ENCODE peak calls at places on chromosome 6, in five cellular contexts. Q is HCT116, R is right lobe of liver, K is ovary, Z is NB4. T is an unnamed sample.

GRCh38 chr6:125952764-125953501 is 3.6 kb upstream of the HINT3 start:
- DNase-seq in Q (no peak), R (no peak), K (no peak), Z (peak; percentile 54), T (no peak)

GRCh38 chr6:110357298-110357695 is 852 bp downstream of the METTL24 start:
- DNase-seq in Q (no peak), R (no peak), K (peak; percentile 43), Z (no peak), T (no peak)

GRCh38 chr6:151087861-151088598 is 151.7 kb upstream of the AKAP12 start:
- DNase-seq in Q (no peak), R (no peak), K (peak; percentile 63), Z (peak; percentile 11), T (peak; percentile 82)

GRCh38 chr6:47932575-47932974 is 150.7 kb downstream of the OPN5 start:
- DNase-seq in Q (no peak), R (no peak), K (no peak), Z (no peak), T (no peak)

GRCh38 chr6:119612176-119612870 is 262.8 kb upstream of the MAN1A1 start:
- DNase-seq in Q (no peak), R (no peak), K (no peak), Z (no peak), T (no peak)

GRCh38 chr6:49849121-49849907 is 17.0 kb downstream of the CRISP1 start:
- DNase-seq in Q (peak; percentile 56), R (no peak), K (no peak), Z (peak; percentile 62), T (no peak)

GRCh38 chr6:50145125-50145524 is 95.4 kb upstream of the DEFB112 start:
- DNase-seq in Q (no peak), R (no peak), K (no peak), Z (peak; percentile 6), T (no peak)

GRCh38 chr6:165844801-165845364 is 181.8 kb upstream of the PDE10A start:
- DNase-seq in Q (no peak), R (no peak), K (no peak), Z (no peak), T (no peak)

GRCh38 chr6:652865-653264 is 4.0 kb downstream of the HUS1B start:
- DNase-seq in Q (no peak), R (no peak), K (no peak), Z (no peak), T (no peak)

GRCh38 chr6:64930664-64931063 is 776.4 kb downstream of the EYS start:
- DNase-seq in Q (no peak), R (no peak), K (no peak), Z (no peak), T (no peak)

GRCh38 chr6:152583888-152584287 is 53.3 kb downstream of the SYNE1 start:
- DNase-seq in Q (no peak), R (no peak), K (no peak), Z (no peak), T (no peak)

GRCh38 chr6:88368071-88368787 is 202.1 kb upstream of the CNR1 start:
- DNase-seq in Q (no peak), R (no peak), K (no peak), Z (no peak), T (no peak)

GRCh38 chr6:142925575-142926110 is 19.3 kb downstream of the HIVEP2 start:
- DNase-seq in Q (no peak), R (no peak), K (no peak), Z (no peak), T (no peak)

GRCh38 chr6:159805418-159806020 is 5.4 kb downstream of the PNLDC1 start:
- DNase-seq in Q (no peak), R (no peak), K (no peak), Z (peak; percentile 54), T (no peak)

GRCh38 chr6:166615059-166615770 is 11.8 kb downstream of the RPS6KA2 start:
- DNase-seq in Q (no peak), R (no peak), K (peak; percentile 69), Z (no peak), T (peak; percentile 80)

GRCh38 chr6:156875062-156875461 is 97.9 kb downstream of the ARID1B start:
- DNase-seq in Q (no peak), R (no peak), K (no peak), Z (no peak), T (no peak)

GRCh38 chr6:100808638-100809275 is 72.4 kb downstream of the ASCC3 start:
- DNase-seq in Q (no peak), R (no peak), K (no peak), Z (no peak), T (no peak)

GRCh38 chr6:3039384-3039783 is 28.9 kb upstream of the RIPK1 start:
- DNase-seq in Q (no peak), R (no peak), K (no peak), Z (no peak), T (no peak)

GRCh38 chr6:36604090-36605060 is 10.2 kb downstream of the SRSF3 start:
- DNase-seq in Q (no peak), R (peak; percentile 12), K (no peak), Z (no peak), T (no peak)

GRCh38 chr6:149210376-149210775 is 107.1 kb upstream of the TAB2 start:
- DNase-seq in Q (no peak), R (no peak), K (no peak), Z (peak; percentile 66), T (no peak)

GRCh38 chr6:100504786-100505737 is 40.3 kb upstream of the SIM1 start:
- DNase-seq in Q (peak; percentile 31), R (no peak), K (no peak), Z (no peak), T (no peak)

GRCh38 chr6:11771473-11772048 is 7.0 kb downstream of the ADTRP start:
- DNase-seq in Q (no peak), R (no peak), K (no peak), Z (peak; percentile 76), T (no peak)

GRCh38 chr6:36769676-36770499 is 69.4 kb downstream of the CPNE5 start:
- DNase-seq in Q (no peak), R (no peak), K (no peak), Z (peak; percentile 42), T (no peak)

GRCh38 chr6:35302604-35303218 is 5.1 kb downstream of the DEF6 start:
- DNase-seq in Q (peak; percentile 31), R (no peak), K (no peak), Z (peak; percentile 93), T (peak; percentile 53)
- TF ChIP-seq POLR2A in Q (no peak), R (peak; percentile 22), K (no peak), Z (no peak), T (no peak)

GRCh38 chr6:117706504-117706903 is 31.2 kb downstream of the NUS1 start:
- DNase-seq in Q (no peak), R (no peak), K (no peak), Z (no peak), T (no peak)
- TF ChIP-seq POLR2A in Q (no peak), R (no peak), K (no peak), Z (no peak), T (no peak)

DNA sequence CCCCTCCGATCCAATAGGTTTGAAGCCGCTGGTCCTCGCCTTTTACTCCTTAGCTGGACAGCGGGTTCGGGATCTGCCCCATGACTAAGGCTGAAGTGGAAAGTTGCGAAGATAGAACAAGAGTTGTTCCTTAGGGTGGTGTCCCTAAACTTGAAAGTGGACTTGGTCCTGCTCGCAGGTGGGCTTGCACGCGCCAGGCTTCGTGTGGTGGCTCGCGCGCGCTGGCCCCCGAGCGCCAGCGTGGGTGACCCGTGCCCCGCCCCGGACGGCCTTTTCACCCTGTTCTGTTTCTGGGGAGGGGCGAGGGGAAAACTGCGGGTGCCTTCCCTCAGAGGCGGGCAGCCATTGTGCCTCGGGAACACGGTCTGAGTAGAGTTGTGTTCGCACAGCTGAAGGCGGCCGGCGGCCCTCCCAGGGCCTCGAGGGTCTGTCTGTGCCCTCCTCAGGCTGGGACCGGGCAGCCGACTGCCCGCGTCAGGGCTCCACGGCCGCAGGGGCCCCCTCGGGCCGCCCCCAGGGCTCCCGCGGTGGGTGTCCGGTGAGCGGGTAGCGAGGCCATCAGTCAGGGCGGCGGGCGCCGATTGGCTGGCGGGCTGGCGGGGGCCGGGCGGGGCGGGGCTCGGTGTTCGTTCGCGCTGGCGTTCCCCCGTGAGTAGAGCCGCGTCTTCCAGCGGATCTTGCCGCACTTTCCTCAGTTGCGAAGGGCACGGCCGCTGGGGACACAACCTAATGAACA is 33.0 kb downstream of the RREB1 start:
- DNase-seq in Q (peak; percentile 36), R (peak; percentile 95), K (peak; percentile 85), Z (peak; percentile 93), T (peak; percentile 98)
- TF ChIP-seq POLR2A in Q (no peak), R (peak; percentile 87), K (peak; percentile 67), Z (peak; percentile 64), T (no peak)

DNA sequence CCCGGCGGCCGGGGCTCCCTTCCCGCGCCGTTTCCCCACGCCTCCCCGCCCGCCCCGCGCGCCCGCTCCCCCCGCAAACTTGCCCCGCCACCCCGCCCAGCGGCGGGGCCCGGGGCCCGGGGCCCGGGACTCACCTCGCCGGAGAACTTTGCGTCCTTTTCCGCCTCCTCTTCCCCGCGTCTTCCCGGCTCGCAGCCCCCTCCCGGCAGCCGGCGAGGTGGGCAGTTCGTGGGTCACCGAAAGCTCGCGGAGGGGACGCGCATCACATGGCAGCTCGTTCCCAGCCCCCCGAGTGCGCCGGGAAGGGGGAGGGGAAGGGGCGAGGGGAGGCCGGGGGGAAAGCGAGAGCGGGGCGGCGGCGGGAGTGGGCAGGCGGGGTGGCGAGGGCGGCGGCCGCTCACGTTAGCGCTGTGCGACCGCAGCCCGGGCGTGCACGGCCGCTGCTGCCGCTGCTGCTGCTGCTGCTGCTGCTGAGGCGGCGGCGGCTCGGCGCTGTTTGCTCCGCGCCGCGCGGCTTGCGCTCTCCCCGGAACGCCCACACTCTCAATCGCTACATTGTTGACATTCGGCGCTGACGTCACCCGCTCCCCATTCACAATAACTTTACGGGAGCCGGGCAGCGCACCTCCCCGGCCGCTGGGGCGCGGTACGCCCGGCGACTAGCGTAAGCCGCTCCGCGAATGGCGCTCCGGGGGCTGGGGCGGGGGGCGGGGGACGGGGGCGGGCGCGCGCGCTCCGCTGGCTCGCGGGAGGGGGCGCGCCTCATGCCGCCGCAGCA is at the start of gene BACH2:
- DNase-seq in Q (peak; percentile 68), R (peak; percentile 93), K (peak; percentile 93), Z (peak; percentile 86), T (peak; percentile 89)
- TF ChIP-seq POLR2A in Q (no peak), R (peak; percentile 78), K (peak; percentile 60), Z (no peak), T (no peak)

DNA sequence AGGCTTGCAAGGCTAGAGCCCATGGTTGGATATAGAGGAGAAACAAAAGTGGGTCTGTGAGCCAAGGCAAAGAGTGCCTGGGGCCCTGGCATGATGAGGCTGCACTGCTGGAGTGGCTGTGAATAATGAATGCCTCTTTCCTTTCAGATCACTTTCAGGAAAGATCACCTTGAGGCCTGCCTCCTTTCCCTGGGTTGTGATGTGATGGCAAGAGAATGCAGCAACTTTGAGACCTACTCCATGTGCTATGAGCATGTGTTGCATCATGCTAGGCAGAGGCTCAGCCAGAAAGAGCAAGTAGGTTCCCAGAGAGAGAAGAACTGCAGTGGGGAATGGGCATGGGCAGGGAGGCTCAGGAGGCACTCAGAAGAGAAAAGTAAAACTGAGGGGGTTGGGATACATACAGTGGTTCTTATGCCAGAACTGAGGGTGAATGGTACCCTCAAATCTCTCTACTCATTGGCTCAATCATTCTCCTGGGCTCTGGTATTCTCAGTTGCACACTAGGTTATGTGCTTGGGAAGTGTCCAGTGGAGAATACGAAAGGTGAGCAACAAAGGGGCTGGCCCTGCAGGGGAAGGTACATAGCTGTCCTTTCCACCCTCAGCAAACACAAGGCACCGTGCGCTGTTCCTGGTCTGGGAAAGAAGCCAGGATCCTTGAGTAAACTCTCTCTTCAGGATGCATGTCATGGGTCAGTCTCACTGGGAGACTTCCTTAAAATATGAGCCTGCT is 45.9 kb downstream of the CD164 start:
- DNase-seq in Q (peak; percentile 12), R (peak; percentile 77), K (no peak), Z (no peak), T (no peak)
- TF ChIP-seq POLR2A in Q (no peak), R (no peak), K (no peak), Z (no peak), T (no peak)